ENCODE peak calls at places on chromosomes 16 and 17, in eight cellular contexts. T is mesendoderm, Y is Right ventricle myocardium superior, M is substantia nigra, S is T-helper 2 cell, A is hippocampal formation, R is neuronal stem cell, U is NCI-H345. J is an unnamed sample.

GRCh38 chr16:67528222-67528869 is at the start of gene RIPOR1:
- DNase-seq in T (peak; percentile 61), Y (peak; percentile 85), M (peak; percentile 59), S (peak; percentile 27), A (no peak), R (peak; percentile 49), U (peak; percentile 19), J (peak; percentile 40)

GRCh38 chr16:4309833-4310266 is 6.0 kb upstream of the GLIS2 start:
- DNase-seq in T (peak; percentile 98), Y (peak; percentile 73), M (peak; percentile 45), S (peak; percentile 30), A (no peak), R (no peak), U (peak; percentile 56), J (peak; percentile 12)

GRCh38 chr17:80860703-80861359 is 130.8 kb upstream of the CHMP6 start:
- DNase-seq in T (no peak), Y (no peak), M (no peak), S (no peak), A (no peak), R (no peak), U (no peak), J (no peak)

GRCh38 chr16:10930755-10931093 is 11.5 kb downstream of the DEXI start:
- DNase-seq in T (no peak), Y (no peak), M (no peak), S (no peak), A (no peak), R (no peak), U (no peak), J (no peak)

GRCh38 chr17:72439893-72440502 is 319.2 kb downstream of the SOX9 start:
- DNase-seq in T (no peak), Y (no peak), M (no peak), S (no peak), A (no peak), R (no peak), U (no peak), J (no peak)

GRCh38 chr17:15456486-15456885 is 10.9 kb downstream of the CDRT4 start:
- DNase-seq in T (no peak), Y (no peak), M (no peak), S (no peak), A (no peak), R (no peak), U (no peak), J (no peak)

GRCh38 chr16:68894714-68895113 is 51.4 kb downstream of the TANGO6 start:
- DNase-seq in T (no peak), Y (no peak), M (no peak), S (no peak), A (no peak), R (no peak), U (no peak), J (no peak)

GRCh38 chr17:44069974-44070454 is 521 bp upstream of the G6PC3 start:
- DNase-seq in T (peak; percentile 73), Y (no peak), M (no peak), S (no peak), A (no peak), R (no peak), U (no peak), J (no peak)

GRCh38 chr16:13492046-13492445 is 427.9 kb upstream of the ERCC4 start:
- DNase-seq in T (no peak), Y (no peak), M (no peak), S (no peak), A (no peak), R (no peak), U (no peak), J (no peak)

GRCh38 chr17:309361-309888 is 43.2 kb downstream of the RPH3AL start:
- DNase-seq in T (peak; percentile 85), Y (peak; percentile 40), M (no peak), S (no peak), A (no peak), R (peak; percentile 68), U (no peak), J (no peak)

GRCh38 chr17:80527016-80527645 is 17.5 kb upstream of the RPTOR start:
- DNase-seq in T (no peak), Y (no peak), M (no peak), S (no peak), A (no peak), R (no peak), U (no peak), J (no peak)

GRCh38 chr17:28576758-28577465 is at the start of gene ALDOC:
- DNase-seq in T (peak; percentile 98), Y (peak; percentile 99), M (peak; percentile 97), S (peak; percentile 99), A (peak; percentile 97), R (peak; percentile 88), U (peak; percentile 98), J (peak; percentile 96)

GRCh38 chr17:75048396-75048933 is 1.4 kb downstream of the KCTD2 start:
- DNase-seq in T (no peak), Y (no peak), M (peak; percentile 28), S (no peak), A (no peak), R (no peak), U (no peak), J (no peak)

GRCh38 chr17:56867948-56868376 is 34.0 kb downstream of the DGKE start:
- DNase-seq in T (no peak), Y (no peak), M (no peak), S (no peak), A (no peak), R (no peak), U (no peak), J (no peak)

GRCh38 chr16:86037999-86038922 is 139.3 kb downstream of the IRF8 start:
- DNase-seq in T (no peak), Y (no peak), M (no peak), S (no peak), A (no peak), R (no peak), U (no peak), J (no peak)

GRCh38 chr17:75704963-75705875 is 16.0 kb upstream of the ITGB4 start:
- DNase-seq in T (no peak), Y (no peak), M (no peak), S (no peak), A (no peak), R (no peak), U (no peak), J (no peak)

GRCh38 chr16:68995011-68995504 is 110.4 kb upstream of the HAS3 start:
- DNase-seq in T (peak; percentile 88), Y (no peak), M (no peak), S (no peak), A (no peak), R (no peak), U (peak; percentile 35), J (no peak)

GRCh38 chr16:48383877-48384304 is 1.3 kb downstream of the SIAH1 start:
- DNase-seq in T (peak; percentile 81), Y (no peak), M (no peak), S (no peak), A (no peak), R (no peak), U (no peak), J (no peak)

GRCh38 chr16:61165797-61166196 is 870.4 kb downstream of the CDH8 start:
- DNase-seq in T (no peak), Y (no peak), M (no peak), S (no peak), A (no peak), R (no peak), U (no peak), J (no peak)

GRCh38 chr16:88349153-88349902 is 33.4 kb upstream of the ZNF469 start:
- DNase-seq in T (no peak), Y (peak; percentile 23), M (no peak), S (no peak), A (no peak), R (no peak), U (no peak), J (no peak)

GRCh38 chr16:2701272-2701671 is 18.8 kb downstream of the PRSS27 start:
- DNase-seq in T (no peak), Y (no peak), M (no peak), S (no peak), A (no peak), R (no peak), U (no peak), J (no peak)

GRCh38 chr17:76147211-76148014 is 6.4 kb upstream of the FOXJ1 start:
- DNase-seq in T (no peak), Y (no peak), M (no peak), S (no peak), A (peak; percentile 37), R (no peak), U (peak; percentile 46), J (no peak)

GRCh38 chr16:57169327-57169726 is 16.5 kb downstream of the PSME3IP1 start:
- DNase-seq in T (no peak), Y (no peak), M (no peak), S (no peak), A (peak; percentile 47), R (peak; percentile 53), U (no peak), J (no peak)

GRCh38 chr17:57867126-57867525 is 17.3 kb upstream of the MRPS23 start:
- DNase-seq in T (no peak), Y (peak; percentile 24), M (no peak), S (no peak), A (no peak), R (no peak), U (no peak), J (no peak)

GRCh38 chr16:8998114-8998513 is 34.4 kb upstream of the USP7 start:
- DNase-seq in T (no peak), Y (no peak), M (no peak), S (no peak), A (no peak), R (no peak), U (no peak), J (no peak)

GRCh38 chr17:17019891-17020456 is 22.3 kb upstream of the MPRIP start:
- DNase-seq in T (no peak), Y (peak; percentile 36), M (no peak), S (no peak), A (no peak), R (no peak), U (no peak), J (no peak)